ENCODE peak calls at places on chromosome 11, in eight cellular contexts. B is MM.1S; V is heart left ventricle; X is right cardiac atrium; R is right lobe of liver; M is CD8-positive, alpha-beta T cell; I is BE2C; W is CD4-positive, alpha-beta T cell. K is an unnamed sample.

GRCh38 chr11:28257761-28258160 is 149.6 kb downstream of the METTL15 start:
- DNase-seq in W (no peak), B (no peak), X (no peak), I (no peak), M (no peak), V (no peak), R (no peak), K (no peak)

GRCh38 chr11:79241842-79242241 is 199.0 kb downstream of the TENM4 start:
- DNase-seq in B (no peak), M (no peak), I (no peak), R (no peak), V (no peak), X (no peak), W (no peak), K (no peak)

GRCh38 chr11:118258410-118258809 is 5.7 kb downstream of the MPZL2 start:
- DNase-seq in I (no peak), W (no peak), B (peak; percentile 53), R (no peak), V (no peak), X (no peak), M (no peak), K (no peak)

GRCh38 chr11:57427692-57428082 is 766 bp upstream of the SLC43A3 start:
- DNase-seq in X (peak; percentile 77), M (no peak), B (no peak), R (peak; percentile 54), W (no peak), V (peak; percentile 74), I (no peak), K (peak; percentile 80)

GRCh38 chr11:76151561-76152085 is 54.7 kb downstream of the WNT11 start:
- DNase-seq in V (no peak), W (no peak), X (no peak), M (no peak), I (no peak), B (no peak), R (no peak), K (peak; percentile 71)

GRCh38 chr11:64296830-64297721 is 3.1 kb upstream of the CATSPERZ start:
- DNase-seq in M (no peak), X (no peak), W (no peak), R (no peak), I (no peak), B (no peak), V (no peak), K (no peak)

GRCh38 chr11:44564198-44564597 is 1.3 kb upstream of the CD82 start:
- DNase-seq in I (no peak), V (no peak), B (peak; percentile 30), M (no peak), W (no peak), X (no peak), R (peak; percentile 59), K (no peak)

GRCh38 chr11:17839973-17840611 is 105.5 kb downstream of the KCNC1 start:
- DNase-seq in W (no peak), X (no peak), V (no peak), B (no peak), M (no peak), R (no peak), I (no peak), K (no peak)

GRCh38 chr11:17173332-17173731 is 34.5 kb downstream of the PIK3C2A start:
- DNase-seq in B (no peak), W (no peak), R (no peak), M (no peak), I (no peak), X (no peak), V (no peak), K (no peak)

GRCh38 chr11:1200611-1201191 is 22.2 kb upstream of the MUC5B start:
- DNase-seq in X (no peak), V (no peak), B (no peak), I (no peak), M (no peak), R (peak; percentile 11), W (no peak), K (peak; percentile 35)

GRCh38 chr11:29432719-29433325 is 584.0 kb downstream of the KCNA4 start:
- DNase-seq in V (no peak), R (no peak), I (no peak), B (peak; percentile 14), W (no peak), M (no peak), X (no peak), K (no peak)

GRCh38 chr11:128388182-128388815 is 199.1 kb downstream of the ETS1 start:
- DNase-seq in M (no peak), R (no peak), B (no peak), V (no peak), W (no peak), I (no peak), X (no peak), K (no peak)

GRCh38 chr11:44186531-44186930 is 91.1 kb downstream of the EXT2 start:
- DNase-seq in B (no peak), X (no peak), M (no peak), I (no peak), V (no peak), R (no peak), W (no peak), K (no peak)

GRCh38 chr11:128039140-128040021 is 548.0 kb downstream of the ETS1 start:
- DNase-seq in B (peak; percentile 85), W (peak; percentile 64), V (peak; percentile 74), X (peak; percentile 33), I (no peak), M (peak; percentile 71), R (no peak), K (no peak)

GRCh38 chr11:129862123-129862522 is 33.3 kb downstream of the NFRKB start:
- DNase-seq in W (no peak), R (no peak), V (no peak), X (no peak), M (no peak), I (no peak), B (no peak), K (no peak)

GRCh38 chr11:94305146-94305545 is 766 bp downstream of the IZUMO1R start:
- DNase-seq in I (no peak), M (no peak), V (no peak), B (no peak), X (no peak), W (no peak), R (no peak), K (no peak)

GRCh38 chr11:44934110-44934509 is 16.6 kb downstream of the TP53I11 start:
- DNase-seq in V (no peak), R (no peak), M (no peak), I (no peak), B (no peak), X (no peak), W (no peak), K (no peak)

GRCh38 chr11:59012942-59013256 is 73.2 kb upstream of the GLYATL1B start:
- DNase-seq in X (peak; percentile 20), M (no peak), B (no peak), R (peak; percentile 73), W (no peak), V (no peak), I (no peak), K (no peak)

GRCh38 chr11:67252831-67253239 is 13.4 kb upstream of the GRK2 start:
- DNase-seq in B (peak; percentile 53), X (peak; percentile 28), R (no peak), V (no peak), M (peak; percentile 37), I (peak; percentile 44), W (no peak), K (no peak)

GRCh38 chr11:61768376-61769076 is 16.1 kb downstream of the MYRF start:
- DNase-seq in R (no peak), I (no peak), V (no peak), W (no peak), X (no peak), B (no peak), M (no peak), K (no peak)
- H3K9me3 ChIP-seq in R (no peaks in the 10 kb centered on the region), I (no peaks in the 10 kb centered on the region), V (no peaks in the 10 kb centered on the region), W (no peaks in the 10 kb centered on the region), X (no peaks in the 10 kb centered on the region), B (no peaks in the 10 kb centered on the region), M (no peaks in the 10 kb centered on the region), K (no peaks in the 10 kb centered on the region)

GRCh38 chr11:19441288-19441687 is 200.5 kb upstream of the E2F8 start:
- DNase-seq in M (no peak), W (no peak), V (no peak), I (no peak), R (no peak), B (no peak), X (peak; percentile 20), K (no peak)

GRCh38 chr11:19436932-19437331 is 196.2 kb upstream of the E2F8 start:
- DNase-seq in B (peak; percentile 61), M (no peak), X (no peak), I (no peak), W (no peak), V (no peak), R (no peak), K (no peak)

GRCh38 chr11:19433791-19434190 is 193.0 kb upstream of the E2F8 start:
- DNase-seq in W (no peak), X (no peak), R (no peak), I (no peak), M (no peak), B (peak; percentile 55), V (no peak), K (no peak)

GRCh38 chr11:19435306-19435989 is 194.7 kb upstream of the E2F8 start:
- DNase-seq in I (no peak), M (no peak), R (no peak), V (no peak), W (no peak), B (peak; percentile 69), X (no peak), K (no peak)

DNA sequence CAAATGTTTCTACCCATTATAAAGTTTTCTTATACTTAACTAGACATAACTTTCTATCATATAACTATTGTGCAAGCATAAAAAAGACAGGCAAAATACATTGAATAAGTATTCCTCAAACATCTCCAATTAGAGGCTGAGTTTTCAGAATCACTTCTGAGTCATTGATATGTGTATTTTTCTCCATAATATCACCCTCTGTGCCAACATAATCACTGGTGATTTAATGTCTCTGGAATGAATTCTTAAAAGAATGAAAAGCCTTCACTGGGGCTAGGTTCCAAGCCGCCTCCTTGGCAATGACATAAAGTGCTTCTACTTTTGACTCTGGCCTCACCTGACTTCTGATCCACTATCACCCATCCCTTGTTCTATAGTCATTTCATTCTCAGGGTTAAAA is 197.0 kb upstream of the E2F8 start:
- DNase-seq in X (no peak), I (no peak), W (no peak), B (no peak), R (no peak), V (no peak), M (no peak), K (no peak)
- H3K9me3 ChIP-seq in X (no peaks in the 10 kb centered on the region), I (no peaks in the 10 kb centered on the region), W (no peaks in the 10 kb centered on the region), B (no peaks in the 10 kb centered on the region), R (no peaks in the 10 kb centered on the region), V (no peaks in the 10 kb centered on the region), M (no peaks in the 10 kb centered on the region), K (no peaks in the 10 kb centered on the region)

DNA sequence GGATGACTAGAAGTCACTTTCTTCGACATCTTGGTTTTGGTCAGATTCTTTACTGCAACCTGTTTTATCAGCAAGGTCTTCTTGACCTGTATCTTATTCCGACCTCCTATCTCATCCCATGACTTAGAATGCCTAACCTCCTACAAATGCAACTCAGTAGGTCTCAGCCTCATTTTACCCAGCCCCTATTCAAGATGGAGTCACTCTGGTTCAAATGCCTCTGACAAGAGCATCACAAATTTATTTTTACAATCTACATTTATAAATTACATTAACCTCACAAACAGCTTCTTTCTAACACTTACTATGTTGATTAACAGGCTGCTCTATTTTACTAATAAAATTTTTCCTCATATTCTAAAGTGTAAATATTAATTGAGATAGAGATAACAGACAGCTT is 867.0 kb upstream of the CNTN5 start:
- DNase-seq in X (no peak), W (no peak), V (no peak), B (no peak), M (no peak), R (no peak), I (no peak), K (no peak)
- H3K9me3 ChIP-seq in X (no peaks in the 10 kb centered on the region), W (peaks cover 4% of the 10 kb centered on the region), V (no peaks in the 10 kb centered on the region), B (no peaks in the 10 kb centered on the region), M (no peaks in the 10 kb centered on the region), R (no peaks in the 10 kb centered on the region), I (no peaks in the 10 kb centered on the region), K (peaks cover 1% of the 10 kb centered on the region)

GRCh38 chr11:74866557-74866956 is 82.3 kb downstream of the XRRA1 start:
- DNase-seq in X (no peak), I (no peak), B (no peak), W (no peak), V (no peak), R (no peak), M (no peak), K (no peak)
- H3K9me3 ChIP-seq in X (peaks cover 18% of the 10 kb centered on the region), I (peaks cover 4% of the 10 kb centered on the region), B (no peaks in the 10 kb centered on the region), W (peaks cover 75% of the 10 kb centered on the region), V (peaks cover 59% of the 10 kb centered on the region), R (peaks cover 34% of the 10 kb centered on the region), M (peaks cover 24% of the 10 kb centered on the region), K (peaks cover 36% of the 10 kb centered on the region)

K was measured in aorta.